ENCODE peak calls at places on chromosomes 6 and 20, in six cellular contexts. X, K, N, H, Y and R are unnamed samples.

GRCh38 chr6:11977738-11978137 is 34.4 kb upstream of the HIVEP1 start:
- DNase-seq in X (no peak), K (no peak), N (no peak), H (no peak), Y (no peak), R (no peak)

GRCh38 chr6:82057846-82058554 is 189.5 kb downstream of the IBTK start:
- DNase-seq in X (no peak), K (no peak), N (no peak), H (no peak), Y (no peak), R (no peak)

GRCh38 chr20:62927128-62927705 is 912 bp upstream of the DIDO1 start:
- DNase-seq in X (no peak), K (no peak), N (peak; percentile 27), H (no peak), Y (no peak), R (no peak)

GRCh38 chr6:163719028-163719742 is 304.7 kb downstream of the QKI start:
- DNase-seq in X (no peak), K (no peak), N (no peak), H (no peak), Y (no peak), R (no peak)

GRCh38 chr20:50504231-50504823 is 5.9 kb upstream of the PTPN1 start:
- DNase-seq in X (no peak), K (no peak), N (peak; percentile 67), H (no peak), Y (no peak), R (no peak)

GRCh38 chr6:112831022-112831421 is 483.9 kb downstream of the RFPL4B start:
- DNase-seq in X (no peak), K (no peak), N (no peak), H (no peak), Y (no peak), R (no peak)

GRCh38 chr20:48603819-48604405 is 223.9 kb downstream of the PREX1 start:
- DNase-seq in X (no peak), K (no peak), N (no peak), H (peak; percentile 37), Y (no peak), R (peak; percentile 22)

GRCh38 chr6:155335265-155335664 is 21.0 kb upstream of the TFB1M start:
- DNase-seq in X (no peak), K (no peak), N (no peak), H (no peak), Y (no peak), R (no peak)

GRCh38 chr6:33724281-33725023 is 13.0 kb upstream of the UQCC2 start:
- DNase-seq in X (no peak), K (no peak), N (no peak), H (no peak), Y (no peak), R (no peak)

GRCh38 chr6:6678185-6678671 is 89.7 kb downstream of the LY86 start:
- DNase-seq in X (peak; percentile 64), K (no peak), N (peak; percentile 66), H (peak; percentile 56), Y (no peak), R (no peak)

GRCh38 chr6:48979085-48979484 is 484.0 kb downstream of the MMUT start:
- DNase-seq in X (no peak), K (no peak), N (no peak), H (no peak), Y (no peak), R (no peak)

GRCh38 chr20:18056174-18057105 is 1.3 kb downstream of the OVOL2 start:
- DNase-seq in X (peak; percentile 58), K (no peak), N (no peak), H (no peak), Y (no peak), R (peak; percentile 89)

GRCh38 chr20:18059603-18060002 is 1.9 kb upstream of the OVOL2 start:
- DNase-seq in X (no peak), K (no peak), N (no peak), H (no peak), Y (no peak), R (no peak)

GRCh38 chr20:18057106-18057993 is at the start of gene OVOL2:
- DNase-seq in X (peak; percentile 96), K (no peak), N (no peak), H (no peak), Y (peak; percentile 93), R (peak; percentile 94)

GRCh38 chr20:18058661-18059467 is 1.1 kb upstream of the OVOL2 start:
- DNase-seq in X (peak; percentile 55), K (peak; percentile 45), N (no peak), H (no peak), Y (peak; percentile 76), R (peak; percentile 86)

GRCh38 chr20:18057994-18058349 is 256 bp upstream of the OVOL2 start:
- DNase-seq in X (no peak), K (no peak), N (no peak), H (no peak), Y (peak; percentile 55), R (no peak)
- H3K4me1 ChIP-seq in X (peaks cover 24% of the 10 kb centered on the region), K (no peaks in the 10 kb centered on the region), N (peaks cover 26% of the 10 kb centered on the region), H (peaks cover 10% of the 10 kb centered on the region), Y (no peaks in the 10 kb centered on the region), R (peaks cover 26% of the 10 kb centered on the region)

DNA sequence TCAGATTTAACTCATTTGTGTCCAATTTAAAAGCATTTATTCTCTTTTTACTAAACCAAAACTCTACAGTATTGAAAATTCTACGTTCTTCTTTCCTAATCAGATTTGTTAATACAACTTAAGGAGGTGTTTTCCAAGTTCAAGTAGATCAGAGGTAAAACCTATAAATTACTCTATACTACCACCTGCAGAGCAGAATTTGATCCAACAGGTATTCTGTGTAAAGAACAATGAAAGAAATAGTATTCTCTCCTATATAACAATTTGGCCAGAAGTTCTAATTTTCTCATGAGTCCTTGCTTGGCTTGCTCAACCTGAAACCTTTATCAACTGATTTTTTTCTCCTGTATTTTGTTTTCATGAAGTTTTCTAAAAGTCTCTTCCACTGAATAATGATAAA is 28.5 kb upstream of the DST start:
- DNase-seq in X (no peak), K (no peak), N (no peak), H (no peak), Y (no peak), R (no peak)
- H3K27ac ChIP-seq in X (no peak overlapping the region), K (no peak overlapping the region), N (no peak overlapping the region), H (no peak overlapping the region), Y (peak overlapping the region; percentile 90), R (peak overlapping the region; percentile 79)

DNA sequence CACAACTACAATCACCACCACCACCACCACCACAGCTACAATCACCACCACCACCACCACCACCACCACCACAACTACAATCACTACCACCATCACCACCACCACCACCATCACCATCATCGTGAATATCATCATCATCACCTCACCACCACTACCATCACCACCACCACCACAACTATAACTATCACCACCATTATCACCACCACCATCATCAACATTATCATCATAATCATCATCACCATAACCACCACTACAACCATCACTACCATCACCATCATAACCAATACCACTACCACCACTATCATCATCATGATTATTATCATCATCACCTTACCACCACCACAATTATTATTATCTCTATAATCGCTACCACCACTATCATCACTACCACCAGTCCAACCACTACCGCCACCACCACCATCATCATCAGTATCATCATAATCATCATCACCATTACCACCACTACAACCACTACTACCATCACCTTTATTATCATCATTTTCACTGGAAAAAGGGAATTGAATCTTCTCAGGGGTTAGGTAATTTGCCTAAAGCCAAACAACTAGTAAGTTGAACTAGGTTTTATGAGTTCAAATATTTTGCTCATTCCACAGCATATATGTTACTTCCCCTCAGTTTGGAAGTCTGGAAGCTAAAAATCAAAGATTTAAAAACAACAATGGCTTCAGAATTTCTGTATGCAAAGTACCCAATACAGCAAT is 8.4 kb downstream of the RIPOR2 start:
- DNase-seq in X (peak; percentile 25), K (no peak), N (no peak), H (no peak), Y (no peak), R (no peak)
- H3K4me1 ChIP-seq in X (peaks cover 18% of the 10 kb centered on the region), K (peaks cover 52% of the 10 kb centered on the region), N (no peaks in the 10 kb centered on the region), H (peaks cover 33% of the 10 kb centered on the region), Y (no peaks in the 10 kb centered on the region), R (peaks cover 25% of the 10 kb centered on the region)

GRCh38 chr6:52505726-52506501 is 70.9 kb downstream of the TRAM2 start:
- DNase-seq in X (no peak), K (no peak), N (no peak), H (no peak), Y (no peak), R (no peak)
- H3K27ac ChIP-seq in X (no peak overlapping the region), K (no peak overlapping the region), N (no peak overlapping the region), H (no peak overlapping the region), Y (no peak overlapping the region), R (peak overlapping the region; percentile 61)

DNA sequence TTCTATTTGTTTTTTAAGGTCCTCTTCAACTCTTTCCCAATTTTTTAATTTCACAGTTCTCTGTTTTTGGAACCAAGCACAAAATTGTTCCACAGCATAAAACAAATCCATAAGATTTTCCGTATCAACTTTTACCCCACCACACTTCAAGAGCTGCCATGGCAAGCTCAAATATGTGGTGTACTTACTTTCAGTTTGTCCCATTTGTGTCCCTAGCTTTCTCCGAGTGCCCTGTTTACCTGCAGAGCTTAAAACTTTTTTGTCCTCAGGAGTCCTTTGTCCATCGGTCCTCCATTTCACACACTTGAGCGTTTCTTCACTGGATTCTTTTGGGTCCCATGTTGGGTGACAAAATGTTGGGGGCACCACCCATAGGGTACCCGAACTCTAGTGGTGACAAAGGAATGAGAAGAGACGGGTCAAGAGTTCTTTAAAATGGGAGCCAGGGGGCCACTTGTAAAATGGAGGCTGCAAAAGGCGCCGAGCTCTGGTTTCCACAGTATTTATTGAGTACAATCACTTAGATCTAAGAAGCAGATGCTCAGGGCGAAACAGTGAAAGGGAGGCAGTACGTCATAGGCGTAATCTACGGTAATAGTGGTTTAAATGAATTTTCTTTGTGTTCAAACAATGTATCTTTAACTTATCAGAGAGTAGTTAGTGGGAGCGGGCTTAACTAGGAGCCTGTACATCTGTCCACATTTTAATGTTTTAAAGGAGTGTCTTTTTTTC is 39.8 kb upstream of the SERINC1 start:
- DNase-seq in X (no peak), K (no peak), N (peak; percentile 44), H (no peak), Y (no peak), R (no peak)
- H3K4me1 ChIP-seq in X (no peaks in the 10 kb centered on the region), K (no peaks in the 10 kb centered on the region), N (no peaks in the 10 kb centered on the region), H (no peaks in the 10 kb centered on the region), Y (no peaks in the 10 kb centered on the region), R (no peaks in the 10 kb centered on the region)

DNA sequence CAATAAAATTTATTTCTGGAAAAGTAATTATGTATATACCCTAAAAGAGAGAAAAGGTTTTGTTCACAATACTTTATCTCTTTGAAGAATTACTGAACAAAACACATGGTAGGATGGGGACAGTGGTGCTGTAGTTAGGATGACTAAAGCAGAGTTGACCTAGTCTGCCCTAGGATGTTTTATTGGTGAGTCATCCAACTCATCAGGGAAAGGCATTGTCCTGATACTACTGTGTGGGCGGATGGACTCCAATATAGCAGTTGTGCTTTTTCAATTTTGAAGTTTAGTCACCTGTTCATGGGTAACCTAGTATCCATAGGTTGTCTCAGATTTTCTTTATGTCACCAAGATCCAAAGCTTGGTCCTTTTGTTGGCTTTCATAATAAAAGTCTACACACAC is 53.3 kb upstream of the EYS start:
- DNase-seq in X (no peak), K (peak; percentile 17), N (no peak), H (no peak), Y (no peak), R (no peak)
- H3K27ac ChIP-seq in X (no peak overlapping the region), K (no peak overlapping the region), N (no peak overlapping the region), H (no peak overlapping the region), Y (no peak overlapping the region), R (no peak overlapping the region)

GRCh38 chr20:19205999-19206398 is 6.4 kb upstream of the SLC24A3 start:
- DNase-seq in X (peak; percentile 91), K (peak; percentile 69), N (peak; percentile 56), H (peak; percentile 60), Y (peak; percentile 80), R (peak; percentile 93)
- H3K4me1 ChIP-seq in X (peaks cover 5% of the 10 kb centered on the region), K (no peaks in the 10 kb centered on the region), N (no peaks in the 10 kb centered on the region), H (no peaks in the 10 kb centered on the region), Y (no peaks in the 10 kb centered on the region), R (peaks cover 5% of the 10 kb centered on the region)

GRCh38 chr6:157222201-157222981 is 100.9 kb downstream of the TMEM242 start:
- DNase-seq in X (no peak), K (no peak), N (no peak), H (no peak), Y (peak; percentile 30), R (no peak)
- H3K27ac ChIP-seq in X (no peak overlapping the region), K (no peak overlapping the region), N (no peak overlapping the region), H (no peak overlapping the region), Y (no peak overlapping the region), R (no peak overlapping the region)